ENCODE peak calls at places on chromosomes 3 and 15, in seven cellular contexts. F is mesothelial cell of epicardium, C is RWPE1, W is heart left ventricle, Z is mammary epithelial cell, B is epithelial cell of esophagus, G is heart right ventricle. I is an unnamed sample.
A peak's percentile ranks its signal among the peaks of the same experiment; 100 is the strongest.

GRCh38 chr3:169390741-169391300 is 272.7 kb downstream of the MECOM start:
- DNase-seq in F (no peak), C (no peak), W (no peak), Z (peak; percentile 16), B (peak; percentile 19), G (no peak), I (no peak)

GRCh38 chr3:88632226-88632625 is 475.2 kb upstream of the EPHA3 start:
- DNase-seq in F (no peak), C (no peak), W (no peak), Z (peak; percentile 9), B (peak; percentile 5), G (no peak), I (no peak)

GRCh38 chr3:47098910-47099309 is 65.0 kb downstream of the SETD2 start:
- DNase-seq in F (no peak), C (no peak), W (no peak), Z (no peak), B (no peak), G (no peak), I (no peak)

GRCh38 chr3:68773401-68773800 is 158.9 kb downstream of the TAFA4 start:
- DNase-seq in F (no peak), C (no peak), W (no peak), Z (no peak), B (no peak), G (no peak), I (no peak)

GRCh38 chr3:100105536-100105935 is 8.8 kb downstream of the FILIP1L start:
- DNase-seq in F (no peak), C (no peak), W (no peak), Z (no peak), B (no peak), G (no peak), I (no peak)

GRCh38 chr3:185362850-185363661 is at the start of gene MAP3K13:
- DNase-seq in F (peak; percentile 34), C (peak; percentile 90), W (peak; percentile 83), Z (peak; percentile 94), B (peak; percentile 96), G (peak; percentile 87), I (peak; percentile 97)

GRCh38 chr15:32981536-32981935 is 213.0 kb downstream of the FMN1 start:
- DNase-seq in F (no peak), C (no peak), W (no peak), Z (no peak), B (peak; percentile 62), G (no peak), I (peak; percentile 46)

GRCh38 chr15:56325186-56325585 is 40.0 kb upstream of the TEX9 start:
- DNase-seq in F (no peak), C (peak; percentile 44), W (no peak), Z (peak; percentile 42), B (peak; percentile 88), G (no peak), I (peak; percentile 43)

GRCh38 chr3:35651456-35651855 is 12.1 kb downstream of the ARPP21 start:
- DNase-seq in F (no peak), C (no peak), W (no peak), Z (no peak), B (no peak), G (no peak), I (no peak)

GRCh38 chr15:100809587-100809986 is 70.0 kb upstream of the ALDH1A3 start:
- DNase-seq in F (no peak), C (no peak), W (no peak), Z (no peak), B (no peak), G (no peak), I (peak; percentile 8)

GRCh38 chr3:65894679-65895078 is 144.0 kb downstream of the MAGI1 start:
- DNase-seq in F (no peak), C (peak; percentile 58), W (no peak), Z (peak; percentile 85), B (peak; percentile 87), G (no peak), I (peak; percentile 73)

GRCh38 chr15:88974392-88974791 is 61.2 kb upstream of the MFGE8 start:
- DNase-seq in F (no peak), C (no peak), W (no peak), Z (no peak), B (no peak), G (no peak), I (no peak)

GRCh38 chr3:99883138-99883461 is 65.4 kb downstream of the CMSS1 start:
- DNase-seq in F (no peak), C (no peak), W (no peak), Z (no peak), B (no peak), G (no peak), I (no peak)

GRCh38 chr3:148074916-148075315 is 622.8 kb upstream of the AGTR1 start:
- DNase-seq in F (no peak), C (no peak), W (no peak), Z (no peak), B (no peak), G (no peak), I (no peak)

GRCh38 chr15:46654993-46655392 is 1020.2 kb downstream of the SQOR start:
- DNase-seq in F (no peak), C (no peak), W (no peak), Z (no peak), B (no peak), G (no peak), I (no peak)

GRCh38 chr3:172099495-172099808 is 60.1 kb downstream of the FNDC3B start:
- DNase-seq in F (no peak), C (no peak), W (no peak), Z (no peak), B (no peak), G (no peak), I (no peak)

GRCh38 chr15:32898991-32899613 is 181.3 kb downstream of the GREM1 start:
- DNase-seq in F (no peak), C (no peak), W (no peak), Z (no peak), B (no peak), G (no peak), I (no peak)

GRCh38 chr3:102297259-102297658 is 137.6 kb upstream of the ZPLD1 start:
- DNase-seq in F (no peak), C (no peak), W (no peak), Z (no peak), B (no peak), G (no peak), I (no peak)

GRCh38 chr15:88894819-88895767 is at the start of gene HAPLN3:
- DNase-seq in F (no peak), C (peak; percentile 64), W (no peak), Z (peak; percentile 46), B (peak; percentile 53), G (no peak), I (no peak)

GRCh38 chr3:54608041-54608440 is 319.8 kb downstream of the LRTM1 start:
- DNase-seq in F (no peak), C (no peak), W (no peak), Z (no peak), B (no peak), G (no peak), I (no peak)

GRCh38 chr3:127012091-127012490 is 29.2 kb downstream of the PLXNA1 start:
- DNase-seq in F (no peak), C (peak; percentile 81), W (no peak), Z (no peak), B (peak; percentile 29), G (no peak), I (peak; percentile 30)

GRCh38 chr15:77975332-77976119 is 102.0 kb downstream of the TBC1D2B start:
- DNase-seq in F (no peak), C (no peak), W (no peak), Z (no peak), B (no peak), G (no peak), I (no peak)

GRCh38 chr15:48451736-48452135 is 120.5 kb downstream of the DUT start:
- DNase-seq in F (no peak), C (no peak), W (no peak), Z (no peak), B (no peak), G (no peak), I (no peak)

GRCh38 chr3:144770291-144770690 is 798.7 kb downstream of the DIPK2A start:
- DNase-seq in F (no peak), C (no peak), W (no peak), Z (no peak), B (no peak), G (no peak), I (no peak)

GRCh38 chr3:197302696-197303341 is 4.4 kb upstream of the DLG1 start:
- DNase-seq in F (no peak), C (no peak), W (no peak), Z (peak; percentile 77), B (peak; percentile 83), G (no peak), I (peak; percentile 61)

GRCh38 chr15:36877294-36877693 is 223.1 kb downstream of the MEIS2 start:
- DNase-seq in F (no peak), C (no peak), W (no peak), Z (no peak), B (no peak), G (no peak), I (no peak)

GRCh38 chr3:149898771-149899170 is 71.9 kb downstream of the PFN2 start:
- DNase-seq in F (no peak), C (no peak), W (no peak), Z (no peak), B (no peak), G (peak; percentile 42), I (peak; percentile 74)

GRCh38 chr3:195774917-195775316 is 36.8 kb downstream of the MUC4 start:
- DNase-seq in F (no peak), C (no peak), W (peak; percentile 38), Z (no peak), B (peak; percentile 6), G (peak; percentile 45), I (peak; percentile 12)
- TF ChIP-seq CTCF in F (peak; percentile 11), C (no peak), W (peak; percentile 44), Z (peak; percentile 15), B (peak; percentile 4), G (peak; percentile 44), I (peak; percentile 53)

DNA sequence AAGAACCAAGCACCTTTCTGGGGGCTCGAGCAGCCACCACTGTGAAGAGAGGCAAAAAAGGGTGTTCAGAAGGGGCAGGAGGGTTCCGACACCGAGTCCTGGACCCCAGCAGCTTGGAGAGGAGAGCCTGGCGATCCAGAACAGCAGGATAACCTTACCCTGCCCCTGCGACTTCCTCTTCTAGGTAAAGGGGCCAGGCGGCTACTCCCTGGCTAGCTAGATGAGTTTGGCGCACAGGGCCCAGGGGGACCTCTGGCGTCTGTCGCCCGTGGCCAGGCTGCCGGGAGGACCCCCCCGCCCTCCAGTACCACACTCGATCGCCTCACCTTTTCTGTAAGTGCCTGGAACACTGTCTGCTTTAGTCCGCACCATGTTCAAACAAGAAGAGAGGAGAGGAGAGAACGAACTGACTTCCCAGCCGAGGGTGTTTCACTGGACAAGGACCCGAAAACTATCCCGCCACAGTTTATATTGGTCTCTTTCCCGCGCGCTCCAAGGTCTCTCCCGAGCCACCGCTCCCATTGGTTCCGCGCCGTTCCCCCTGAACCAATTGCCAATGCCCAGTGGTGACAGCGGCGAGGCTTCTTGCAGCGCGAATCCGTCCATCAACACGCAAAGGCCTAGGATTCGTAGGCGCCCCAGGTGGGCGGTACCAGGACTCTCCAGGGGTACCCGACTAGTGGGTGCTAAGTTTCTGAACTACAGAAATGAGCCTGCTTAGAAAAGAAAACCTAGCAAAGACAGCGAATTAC is at the start of gene PCLAF:
- DNase-seq in F (peak; percentile 87), C (peak; percentile 98), W (peak; percentile 94), Z (peak; percentile 94), B (peak; percentile 96), G (peak; percentile 95), I (peak; percentile 94)
- TF ChIP-seq CTCF in F (no peak), C (no peak), W (no peak), Z (no peak), B (peak; percentile 5), G (no peak), I (no peak)

GRCh38 chr3:34568766-34569165 is 770.3 kb downstream of the PDCD6IP start:
- DNase-seq in F (no peak), C (no peak), W (no peak), Z (no peak), B (no peak), G (peak; percentile 21), I (no peak)
- TF ChIP-seq CTCF in F (no peak), C (no peak), W (no peak), Z (no peak), B (no peak), G (no peak), I (no peak)

GRCh38 chr3:121796970-121797369 is 37.9 kb downstream of the IQCB1 start:
- DNase-seq in F (no peak), C (no peak), W (no peak), Z (no peak), B (no peak), G (no peak), I (no peak)
- TF ChIP-seq CTCF in F (no peak), C (no peak), W (no peak), Z (no peak), B (no peak), G (no peak), I (no peak)

I was measured in HFFc6.